ENCODE peak calls at places on chromosomes 11 and 22, in ten cellular contexts. One of them, this sample, is unnamed.

GRCh38 chr11:134488913-134489312 is 76.9 kb upstream of the B3GAT1 start:
- DNase-seq in cardiac muscle cell: no peak
- DNase-seq in stomach: no peak
- DNase-seq in AG04449: no peak
- DNase-seq in HFF-Myc: no peak
- DNase-seq in dorsolateral prefrontal cortex: no peak
- DNase-seq in progenitor cell of endocrine pancreas: no peak
- DNase-seq in cardiac fibroblast: no peak
- DNase-seq in NB4: no peak
- DNase-seq in WTC11: no peak
- DNase-seq in this sample: no peak

GRCh38 chr22:38830845-38831108 is 13.1 kb downstream of the NPTXR start:
- DNase-seq in stomach: no peak
- DNase-seq in NB4: no peak
- DNase-seq in cardiac muscle cell: no peak
- DNase-seq in progenitor cell of endocrine pancreas: no peak
- DNase-seq in WTC11: no peak
- DNase-seq in HFF-Myc: no peak
- DNase-seq in AG04449: no peak
- DNase-seq in cardiac fibroblast: no peak
- DNase-seq in dorsolateral prefrontal cortex: no peak
- DNase-seq in this sample: no peak

GRCh38 chr11:48018561-48019229 is 38.3 kb downstream of the PTPRJ start:
- DNase-seq in HFF-Myc: no peak
- DNase-seq in dorsolateral prefrontal cortex: no peak
- DNase-seq in stomach: no peak
- DNase-seq in cardiac muscle cell: peak; percentile 26
- DNase-seq in progenitor cell of endocrine pancreas: no peak
- DNase-seq in WTC11: peak; percentile 40
- DNase-seq in NB4: no peak
- DNase-seq in cardiac fibroblast: no peak
- DNase-seq in AG04449: no peak
- DNase-seq in this sample: peak; percentile 63

GRCh38 chr11:64250875-64251721 is at the start of gene PLCB3:
- DNase-seq in progenitor cell of endocrine pancreas: peak; percentile 66
- DNase-seq in NB4: peak; percentile 68
- DNase-seq in WTC11: peak; percentile 78
- DNase-seq in dorsolateral prefrontal cortex: no peak
- DNase-seq in cardiac muscle cell: peak; percentile 76
- DNase-seq in stomach: peak; percentile 71
- DNase-seq in cardiac fibroblast: peak; percentile 38
- DNase-seq in HFF-Myc: no peak
- DNase-seq in AG04449: no peak
- DNase-seq in this sample: peak; percentile 77

GRCh38 chr11:132037961-132038360 is 667.5 kb downstream of the NTM start:
- DNase-seq in cardiac fibroblast: no peak
- DNase-seq in progenitor cell of endocrine pancreas: no peak
- DNase-seq in AG04449: no peak
- DNase-seq in stomach: no peak
- DNase-seq in HFF-Myc: no peak
- DNase-seq in WTC11: no peak
- DNase-seq in cardiac muscle cell: no peak
- DNase-seq in NB4: no peak
- DNase-seq in dorsolateral prefrontal cortex: no peak
- DNase-seq in this sample: no peak

GRCh38 chr11:79393362-79394043 is 47.3 kb downstream of the TENM4 start:
- DNase-seq in NB4: peak; percentile 24
- DNase-seq in stomach: no peak
- DNase-seq in WTC11: peak; percentile 57
- DNase-seq in AG04449: no peak
- DNase-seq in HFF-Myc: peak; percentile 4
- DNase-seq in progenitor cell of endocrine pancreas: no peak
- DNase-seq in cardiac fibroblast: no peak
- DNase-seq in cardiac muscle cell: no peak
- DNase-seq in dorsolateral prefrontal cortex: no peak
- DNase-seq in this sample: peak; percentile 48

GRCh38 chr11:116808262-116809175 is 14.6 kb downstream of the APOA4 start:
- DNase-seq in progenitor cell of endocrine pancreas: no peak
- DNase-seq in NB4: no peak
- DNase-seq in AG04449: no peak
- DNase-seq in stomach: peak; percentile 81
- DNase-seq in cardiac muscle cell: no peak
- DNase-seq in WTC11: no peak
- DNase-seq in dorsolateral prefrontal cortex: no peak
- DNase-seq in HFF-Myc: no peak
- DNase-seq in cardiac fibroblast: peak; percentile 97
- DNase-seq in this sample: no peak

GRCh38 chr11:23995891-23996290 is 501.0 kb upstream of the LUZP2 start:
- DNase-seq in cardiac muscle cell: no peak
- DNase-seq in HFF-Myc: no peak
- DNase-seq in dorsolateral prefrontal cortex: no peak
- DNase-seq in progenitor cell of endocrine pancreas: no peak
- DNase-seq in stomach: no peak
- DNase-seq in cardiac fibroblast: peak; percentile 24
- DNase-seq in NB4: no peak
- DNase-seq in AG04449: peak; percentile 40
- DNase-seq in WTC11: no peak
- DNase-seq in this sample: no peak

GRCh38 chr11:22479986-22480740 is 142.0 kb downstream of the SLC17A6 start:
- DNase-seq in AG04449: no peak
- DNase-seq in dorsolateral prefrontal cortex: no peak
- DNase-seq in HFF-Myc: no peak
- DNase-seq in cardiac muscle cell: no peak
- DNase-seq in cardiac fibroblast: no peak
- DNase-seq in WTC11: no peak
- DNase-seq in stomach: no peak
- DNase-seq in NB4: no peak
- DNase-seq in progenitor cell of endocrine pancreas: no peak
- DNase-seq in this sample: no peak

GRCh38 chr11:13701506-13701905 is 33.0 kb downstream of the FAR1 start:
- DNase-seq in stomach: no peak
- DNase-seq in HFF-Myc: no peak
- DNase-seq in AG04449: no peak
- DNase-seq in WTC11: no peak
- DNase-seq in dorsolateral prefrontal cortex: no peak
- DNase-seq in cardiac fibroblast: no peak
- DNase-seq in NB4: no peak
- DNase-seq in cardiac muscle cell: no peak
- DNase-seq in progenitor cell of endocrine pancreas: no peak
- DNase-seq in this sample: no peak

GRCh38 chr11:129881570-129882170 is 13.7 kb downstream of the NFRKB start:
- DNase-seq in progenitor cell of endocrine pancreas: peak; percentile 22
- DNase-seq in HFF-Myc: no peak
- DNase-seq in cardiac fibroblast: peak; percentile 42
- DNase-seq in NB4: peak; percentile 55
- DNase-seq in stomach: peak; percentile 53
- DNase-seq in AG04449: no peak
- DNase-seq in WTC11: peak; percentile 74
- DNase-seq in dorsolateral prefrontal cortex: peak; percentile 49
- DNase-seq in cardiac muscle cell: peak; percentile 57
- DNase-seq in this sample: no peak

GRCh38 chr22:49994361-49995058 is 18.1 kb downstream of the IL17REL start:
- DNase-seq in WTC11: no peak
- DNase-seq in HFF-Myc: no peak
- DNase-seq in cardiac muscle cell: no peak
- DNase-seq in NB4: no peak
- DNase-seq in progenitor cell of endocrine pancreas: no peak
- DNase-seq in cardiac fibroblast: no peak
- DNase-seq in stomach: peak; percentile 24
- DNase-seq in dorsolateral prefrontal cortex: peak; percentile 30
- DNase-seq in AG04449: no peak
- DNase-seq in this sample: no peak

DNA sequence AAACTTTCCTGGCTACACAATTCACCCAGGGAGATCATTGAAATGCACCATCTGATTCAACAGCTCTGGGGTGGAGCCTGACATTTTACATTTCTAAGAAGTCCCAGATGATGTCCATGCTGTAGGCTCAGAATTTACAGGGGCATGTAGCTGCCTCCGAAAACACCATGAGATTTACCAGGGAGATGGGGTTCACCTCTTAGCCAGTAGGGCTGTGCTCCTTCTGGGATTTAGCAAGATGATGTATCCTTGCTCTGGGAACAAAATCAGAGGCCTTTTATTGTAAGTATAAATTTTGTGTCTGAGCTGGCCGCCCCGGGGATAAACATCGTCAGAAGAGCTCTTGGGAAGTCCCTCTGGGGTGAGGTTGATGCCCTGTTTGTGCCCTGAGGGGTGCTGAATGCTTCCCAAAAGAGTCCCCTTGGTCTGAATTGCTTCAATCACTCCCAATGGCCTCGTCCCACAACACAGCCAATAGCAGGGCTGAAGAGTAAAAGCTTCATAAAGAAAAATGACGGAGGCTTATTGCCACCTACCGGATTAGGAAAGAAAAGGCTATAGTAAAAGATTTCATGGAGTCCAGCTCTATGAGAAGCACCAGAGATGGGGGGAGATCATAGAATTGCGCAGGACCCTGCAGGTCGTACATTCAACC is 33.4 kb upstream of the API5 start:
- DNase-seq in dorsolateral prefrontal cortex: no peak
- DNase-seq in cardiac muscle cell: peak; percentile 19
- DNase-seq in cardiac fibroblast: peak; percentile 59
- DNase-seq in AG04449: no peak
- DNase-seq in progenitor cell of endocrine pancreas: no peak
- DNase-seq in stomach: no peak
- DNase-seq in HFF-Myc: no peak
- DNase-seq in NB4: peak; percentile 23
- DNase-seq in WTC11: peak; percentile 23
- DNase-seq in this sample: no peak
- TF ChIP-seq CTCF in dorsolateral prefrontal cortex: no peak
- TF ChIP-seq CTCF in cardiac muscle cell: peak; percentile 44
- TF ChIP-seq CTCF in cardiac fibroblast: peak; percentile 37
- TF ChIP-seq CTCF in AG04449: peak; percentile 18
- TF ChIP-seq CTCF in progenitor cell of endocrine pancreas: peak; percentile 39
- TF ChIP-seq CTCF in stomach: no peak
- TF ChIP-seq CTCF in HFF-Myc: peak; percentile 28
- TF ChIP-seq CTCF in NB4: peak; percentile 14
- TF ChIP-seq CTCF in WTC11: peak; percentile 32
- TF ChIP-seq CTCF in this sample: peak; percentile 23

GRCh38 chr11:69950120-69950519 is 128.0 kb upstream of the ANO1 start:
- DNase-seq in progenitor cell of endocrine pancreas: no peak
- DNase-seq in AG04449: no peak
- DNase-seq in WTC11: peak; percentile 89
- DNase-seq in stomach: no peak
- DNase-seq in NB4: peak; percentile 59
- DNase-seq in cardiac muscle cell: no peak
- DNase-seq in cardiac fibroblast: peak; percentile 26
- DNase-seq in dorsolateral prefrontal cortex: no peak
- DNase-seq in HFF-Myc: no peak
- DNase-seq in this sample: no peak
- TF ChIP-seq CTCF in progenitor cell of endocrine pancreas: peak; percentile 62
- TF ChIP-seq CTCF in AG04449: peak; percentile 12
- TF ChIP-seq CTCF in WTC11: peak; percentile 86
- TF ChIP-seq CTCF in stomach: no peak
- TF ChIP-seq CTCF in NB4: peak; percentile 70
- TF ChIP-seq CTCF in cardiac muscle cell: peak; percentile 45
- TF ChIP-seq CTCF in cardiac fibroblast: peak; percentile 39
- TF ChIP-seq CTCF in dorsolateral prefrontal cortex: no peak
- TF ChIP-seq CTCF in HFF-Myc: peak; percentile 58
- TF ChIP-seq CTCF in this sample: peak; percentile 50

GRCh38 chr11:107999759-108000455 is 8.8 kb upstream of the CUL5 start:
- DNase-seq in AG04449: no peak
- DNase-seq in NB4: peak; percentile 73
- DNase-seq in dorsolateral prefrontal cortex: no peak
- DNase-seq in progenitor cell of endocrine pancreas: peak; percentile 30
- DNase-seq in stomach: no peak
- DNase-seq in cardiac fibroblast: peak; percentile 32
- DNase-seq in WTC11: peak; percentile 80
- DNase-seq in HFF-Myc: no peak
- DNase-seq in cardiac muscle cell: peak; percentile 84
- DNase-seq in this sample: no peak
- TF ChIP-seq CTCF in AG04449: peak; percentile 18
- TF ChIP-seq CTCF in NB4: peak; percentile 66
- TF ChIP-seq CTCF in dorsolateral prefrontal cortex: no peak
- TF ChIP-seq CTCF in progenitor cell of endocrine pancreas: peak; percentile 57
- TF ChIP-seq CTCF in stomach: no peak
- TF ChIP-seq CTCF in cardiac fibroblast: peak; percentile 51
- TF ChIP-seq CTCF in WTC11: peak; percentile 57
- TF ChIP-seq CTCF in HFF-Myc: peak; percentile 40
- TF ChIP-seq CTCF in cardiac muscle cell: peak; percentile 54
- TF ChIP-seq CTCF in this sample: peak; percentile 43

GRCh38 chr22:19853879-19854777 is 546 bp downstream of the GNB1L start:
- DNase-seq in progenitor cell of endocrine pancreas: no peak
- DNase-seq in AG04449: no peak
- DNase-seq in NB4: no peak
- DNase-seq in dorsolateral prefrontal cortex: no peak
- DNase-seq in WTC11: peak; percentile 22
- DNase-seq in stomach: peak; percentile 25
- DNase-seq in cardiac fibroblast: no peak
- DNase-seq in cardiac muscle cell: no peak
- DNase-seq in HFF-Myc: no peak
- DNase-seq in this sample: no peak

GRCh38 chr22:19855504-19856409 is 1.1 kb upstream of the GNB1L start:
- DNase-seq in AG04449: no peak
- DNase-seq in stomach: peak; percentile 56
- DNase-seq in cardiac fibroblast: peak; percentile 82
- DNase-seq in HFF-Myc: no peak
- DNase-seq in WTC11: peak; percentile 48
- DNase-seq in dorsolateral prefrontal cortex: peak; percentile 43
- DNase-seq in cardiac muscle cell: no peak
- DNase-seq in progenitor cell of endocrine pancreas: no peak
- DNase-seq in NB4: peak; percentile 79
- DNase-seq in this sample: no peak

GRCh38 chr22:19857382-19857781 is 2.7 kb upstream of the GNB1L start:
- DNase-seq in HFF-Myc: no peak
- DNase-seq in progenitor cell of endocrine pancreas: no peak
- DNase-seq in stomach: no peak
- DNase-seq in cardiac fibroblast: no peak
- DNase-seq in dorsolateral prefrontal cortex: no peak
- DNase-seq in cardiac muscle cell: no peak
- DNase-seq in AG04449: no peak
- DNase-seq in NB4: no peak
- DNase-seq in WTC11: no peak
- DNase-seq in this sample: no peak

GRCh38 chr22:19853058-19853878 is 1.4 kb downstream of the GNB1L start:
- DNase-seq in AG04449: no peak
- DNase-seq in cardiac fibroblast: no peak
- DNase-seq in stomach: no peak
- DNase-seq in NB4: no peak
- DNase-seq in dorsolateral prefrontal cortex: peak; percentile 28
- DNase-seq in HFF-Myc: no peak
- DNase-seq in progenitor cell of endocrine pancreas: no peak
- DNase-seq in cardiac muscle cell: no peak
- DNase-seq in WTC11: no peak
- DNase-seq in this sample: no peak

DNA sequence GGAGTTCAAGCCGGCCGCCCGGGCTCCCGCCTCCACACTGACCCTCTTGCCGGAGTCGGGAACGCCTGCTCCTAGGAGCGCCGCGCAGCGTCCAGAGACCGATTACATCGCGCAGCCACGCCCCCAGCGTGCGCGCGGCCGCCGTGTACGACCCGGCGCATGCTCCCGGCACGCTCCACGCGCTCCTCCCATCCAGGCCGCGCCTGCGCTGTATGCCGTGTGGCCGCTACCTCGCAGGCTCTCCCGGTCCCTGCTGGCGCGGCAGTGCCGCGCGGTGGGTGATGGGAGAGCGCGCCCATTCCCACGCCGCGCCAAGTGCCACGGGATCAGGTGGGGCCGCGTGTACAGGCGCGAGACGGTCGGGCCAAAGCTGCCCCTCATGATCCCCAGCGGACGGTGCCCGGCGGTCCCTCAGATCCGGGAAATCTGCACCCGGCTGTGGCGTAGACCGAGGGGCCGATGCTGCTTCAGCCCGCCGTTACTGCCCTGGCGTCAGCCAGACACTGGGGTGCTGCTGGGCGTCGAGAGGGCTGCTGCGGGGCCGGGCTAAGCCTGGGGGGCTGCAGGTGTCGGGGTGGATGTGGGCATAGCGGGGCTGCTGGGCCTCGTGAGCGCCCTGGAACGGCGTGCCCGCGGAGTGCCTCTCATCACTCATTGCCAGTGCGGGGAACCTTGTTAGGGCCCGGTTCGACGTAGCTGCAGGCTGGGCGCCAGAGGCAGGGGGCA is at the start of the genes GNB1L and RTL10:
- DNase-seq in dorsolateral prefrontal cortex: peak; percentile 95
- DNase-seq in progenitor cell of endocrine pancreas: peak; percentile 94
- DNase-seq in HFF-Myc: peak; percentile 83
- DNase-seq in cardiac fibroblast: peak; percentile 96
- DNase-seq in WTC11: peak; percentile 95
- DNase-seq in cardiac muscle cell: peak; percentile 99
- DNase-seq in AG04449: peak; percentile 51
- DNase-seq in NB4: peak; percentile 98
- DNase-seq in stomach: peak; percentile 99
- DNase-seq in this sample: peak; percentile 94
- TF ChIP-seq CTCF in dorsolateral prefrontal cortex: peak; percentile 36
- TF ChIP-seq CTCF in progenitor cell of endocrine pancreas: peak; percentile 30
- TF ChIP-seq CTCF in HFF-Myc: no peak
- TF ChIP-seq CTCF in cardiac fibroblast: no peak
- TF ChIP-seq CTCF in WTC11: no peak
- TF ChIP-seq CTCF in cardiac muscle cell: peak; percentile 14
- TF ChIP-seq CTCF in AG04449: peak; percentile 41
- TF ChIP-seq CTCF in NB4: no peak
- TF ChIP-seq CTCF in stomach: no peak
- TF ChIP-seq CTCF in this sample: no peak